ENCODE peak calls at places on chromosomes 12 and 14, in seven cellular contexts. R is effector memory CD4-positive, alpha-beta T cell; F is stimulated activated CD8-positive, alpha-beta memory T cell treated with anti-CD3 and anti-CD28 coated beads, Interleukin-15, amount 100 ng/mL, for 1 hour; N is HCT116; D is kidney glomerular epithelial cell; T is neural crest cell; J is AG08395. Z is an unnamed sample.

GRCh38 chr12:70288817-70289216 is 45.6 kb downstream of the CNOT2 start:
- DNase-seq in R (no peak), F (no peak), N (no peak), D (no peak), T (no peak), J (no peak), Z (no peak)

GRCh38 chr12:89552376-89552775 is 26.5 kb upstream of the POC1B start:
- DNase-seq in R (no peak), F (no peak), N (no peak), D (peak; percentile 3), T (no peak), J (peak; percentile 31), Z (no peak)

GRCh38 chr14:60632257-60632656 is 17.0 kb downstream of the SIX1 start:
- DNase-seq in R (no peak), F (no peak), N (no peak), D (no peak), T (no peak), J (no peak), Z (no peak)

GRCh38 chr14:64812412-64812811 is 67.3 kb downstream of the SPTB start:
- DNase-seq in R (peak; percentile 34), F (no peak), N (peak; percentile 47), D (no peak), T (no peak), J (no peak), Z (no peak)

GRCh38 chr12:74541074-74541473 is 3.4 kb downstream of the ATXN7L3B start:
- DNase-seq in R (no peak), F (no peak), N (no peak), D (no peak), T (no peak), J (no peak), Z (no peak)

GRCh38 chr12:29891792-29892191 is 108.0 kb upstream of the TMTC1 start:
- DNase-seq in R (no peak), F (no peak), N (no peak), D (no peak), T (no peak), J (no peak), Z (no peak)

GRCh38 chr14:50668008-50668851 is at the start of gene SAV1:
- DNase-seq in R (peak; percentile 26), F (peak; percentile 9), N (peak; percentile 52), D (peak; percentile 65), T (peak; percentile 79), J (peak; percentile 69), Z (peak; percentile 58)

GRCh38 chr14:52789118-52789517 is 2.3 kb downstream of the GNPNAT1 start:
- DNase-seq in R (no peak), F (no peak), N (no peak), D (no peak), T (no peak), J (no peak), Z (no peak)

GRCh38 chr14:81533212-81533535 is 479 bp downstream of the SEL1L start:
- DNase-seq in R (no peak), F (no peak), N (no peak), D (no peak), T (no peak), J (no peak), Z (no peak)

GRCh38 chr14:70567791-70568190 is 32.7 kb downstream of the MED6 start:
- DNase-seq in R (no peak), F (no peak), N (peak; percentile 28), D (peak; percentile 49), T (peak; percentile 3), J (peak; percentile 36), Z (no peak)

GRCh38 chr14:77885363-77885762 is 85.5 kb downstream of the ADCK1 start:
- DNase-seq in R (no peak), F (no peak), N (no peak), D (no peak), T (no peak), J (no peak), Z (no peak)

GRCh38 chr12:1920436-1920835 is 2.0 kb upstream of the CACNA2D4 start:
- DNase-seq in R (no peak), F (no peak), N (no peak), D (no peak), T (no peak), J (no peak), Z (no peak)

GRCh38 chr12:52044284-52044983 is 6.8 kb upstream of the NR4A1 start:
- DNase-seq in R (no peak), F (no peak), N (no peak), D (no peak), T (no peak), J (peak; percentile 91), Z (no peak)

GRCh38 chr14:100839573-100840175 is 13.8 kb downstream of the MEG3 start:
- DNase-seq in R (no peak), F (no peak), N (no peak), D (no peak), T (no peak), J (no peak), Z (no peak)

GRCh38 chr12:108311605-108312004 is 27.5 kb downstream of the CMKLR1 start:
- DNase-seq in R (no peak), F (no peak), N (no peak), D (no peak), T (no peak), J (no peak), Z (no peak)

GRCh38 chr12:114691810-114692557 is 8.0 kb upstream of the TBX3 start:
- DNase-seq in R (no peak), F (no peak), N (no peak), D (no peak), T (no peak), J (no peak), Z (no peak)

GRCh38 chr14:51342226-51342625 is 102.2 kb downstream of the TMX1 start:
- DNase-seq in R (no peak), F (no peak), N (no peak), D (no peak), T (no peak), J (no peak), Z (no peak)

Z was measured in kidney epithelial cell.